ENCODE peak calls at places on chromosome 13, in six cellular contexts. C, O, R, H, M and T are unnamed samples.

GRCh38 chr13:19781526-19781925 is 1.2 kb downstream of the PSPC1 start:
- DNase-seq in C (no peak), O (no peak), R (no peak), H (no peak), M (no peak), T (no peak)

GRCh38 chr13:93476175-93476574 is 249.6 kb downstream of the GPC6 start:
- DNase-seq in C (no peak), O (no peak), R (peak), H (peak), M (no peak), T (peak)

GRCh38 chr13:98731925-98732324 is 20.5 kb downstream of the SLC15A1 start:
- DNase-seq in C (no peak), O (no peak), R (no peak), H (no peak), M (no peak), T (no peak)

GRCh38 chr13:99218969-99219368 is 18.3 kb downstream of the UBAC2 start:
- DNase-seq in C (no peak), O (no peak), R (no peak), H (no peak), M (no peak), T (no peak)

GRCh38 chr13:91722267-91722884 is 324.0 kb downstream of the GPC5 start:
- DNase-seq in C (no peak), O (peak), R (peak), H (no peak), M (no peak), T (no peak)

GRCh38 chr13:75480691-75481175 is 1.2 kb downstream of the TBC1D4 start:
- DNase-seq in C (peak), O (peak), R (no peak), H (peak), M (peak), T (peak)

GRCh38 chr13:113207890-113208423 is 512 bp downstream of the PCID2 start:
- DNase-seq in C (peak), O (no peak), R (no peak), H (peak), M (peak), T (peak)

GRCh38 chr13:49340161-49340560 is 92.4 kb downstream of the CDADC1 start:
- DNase-seq in C (no peak), O (no peak), R (no peak), H (no peak), M (no peak), T (no peak)

GRCh38 chr13:65497265-65497664 is 1732.9 kb downstream of the PCDH9 start:
- DNase-seq in C (no peak), O (no peak), R (peak), H (peak), M (no peak), T (peak)

GRCh38 chr13:103140001-103140671 is 73.9 kb upstream of the SLC10A2 start:
- DNase-seq in C (no peak), O (peak), R (no peak), H (no peak), M (no peak), T (peak)

GRCh38 chr13:46751811-46752635 is 44.9 kb downstream of the ESD start:
- DNase-seq in C (no peak), O (peak), R (peak), H (peak), M (no peak), T (peak)

GRCh38 chr13:74867460-74867859 is 614.5 kb downstream of the TBC1D4 start:
- DNase-seq in C (no peak), O (no peak), R (no peak), H (peak), M (no peak), T (peak)

GRCh38 chr13:28000567-28000966 is 12.1 kb upstream of the URAD start:
- DNase-seq in C (no peak), O (no peak), R (no peak), H (no peak), M (no peak), T (no peak)

GRCh38 chr13:29940715-29941114 is 90.3 kb upstream of the UBL3 start:
- DNase-seq in C (no peak), O (no peak), R (no peak), H (no peak), M (no peak), T (no peak)

GRCh38 chr13:34542321-34542720 is 399.7 kb upstream of the NBEA start:
- DNase-seq in C (no peak), O (no peak), R (no peak), H (no peak), M (no peak), T (no peak)

GRCh38 chr13:71360041-71360440 is 507.0 kb downstream of the DACH1 start:
- DNase-seq in C (no peak), O (no peak), R (no peak), H (peak), M (no peak), T (no peak)